ENCODE peak calls at places on chromosomes 7 and 10, in five cellular contexts. H is psoas muscle, C is MM.1S, N is AG04450, E is lower lobe of right lung. L is an unnamed sample.

GRCh38 chr10:77084431-77085144 is 553.0 kb downstream of the KCNMA1 start:
- DNase-seq in H (peak; percentile 60), E (no peak), N (no peak), C (no peak), L (no peak)

GRCh38 chr10:66637273-66638036 is 288.4 kb upstream of the LRRTM3 start:
- DNase-seq in E (no peak), H (peak; percentile 50), C (no peak), N (no peak), L (no peak)

GRCh38 chr10:17026686-17027485 is 102.7 kb downstream of the CUBN start:
- DNase-seq in N (no peak), E (no peak), C (no peak), H (no peak), L (peak; percentile 44)

GRCh38 chr7:90955641-90956207 is 308.5 kb upstream of the FZD1 start:
- DNase-seq in N (no peak), H (no peak), C (no peak), E (no peak), L (no peak)

GRCh38 chr7:152523916-152524315 is 88.1 kb upstream of the KMT2C start:
- DNase-seq in C (no peak), N (no peak), E (no peak), H (no peak), L (no peak)

GRCh38 chr7:117698018-117698417 is 175.2 kb downstream of the CTTNBP2 start:
- DNase-seq in E (no peak), N (no peak), C (no peak), H (no peak), L (no peak)

GRCh38 chr7:15920953-15921352 is 234.5 kb upstream of the MEOX2 start:
- DNase-seq in N (no peak), E (no peak), H (no peak), C (no peak), L (no peak)

GRCh38 chr7:158394936-158395335 is 192.7 kb downstream of the PTPRN2 start:
- DNase-seq in E (peak; percentile 62), N (no peak), H (no peak), C (peak; percentile 42), L (peak; percentile 19)

GRCh38 chr7:19530261-19530660 is 178.6 kb downstream of the POLR1F start:
- DNase-seq in H (no peak), E (no peak), N (no peak), C (no peak), L (no peak)

GRCh38 chr7:78172138-78172887 is 373.7 kb downstream of the PHTF2 start:
- DNase-seq in N (no peak), E (no peak), C (no peak), H (no peak), L (no peak)

GRCh38 chr10:93566435-93567276 is at the start of gene FFAR4:
- DNase-seq in N (no peak), H (peak; percentile 67), C (no peak), E (peak; percentile 80), L (no peak)

GRCh38 chr7:77903597-77903996 is 105.0 kb downstream of the PHTF2 start:
- DNase-seq in N (no peak), E (no peak), H (peak; percentile 70), C (no peak), L (no peak)

GRCh38 chr7:36348771-36349170 is 40.9 kb upstream of the ANLN start:
- DNase-seq in H (no peak), E (no peak), N (no peak), C (no peak), L (no peak)

GRCh38 chr10:115942106-115942505 is 330.9 kb downstream of the GFRA1 start:
- DNase-seq in H (no peak), C (no peak), E (no peak), N (no peak), L (no peak)

GRCh38 chr10:33635967-33636366 is 301.5 kb upstream of the NRP1 start:
- DNase-seq in H (no peak), N (no peak), E (no peak), C (no peak), L (no peak)

GRCh38 chr7:2011266-2012043 is 221.3 kb downstream of the MAD1L1 start:
- DNase-seq in H (peak; percentile 48), E (peak; percentile 46), N (no peak), C (no peak), L (no peak)

GRCh38 chr10:119450606-119451304 is 91.8 kb downstream of the RGS10 start:
- DNase-seq in H (no peak), E (peak; percentile 37), N (no peak), C (no peak), L (no peak)

GRCh38 chr7:29194206-29194593 is 375 bp upstream of the CHN2 start:
- DNase-seq in E (peak; percentile 54), N (no peak), H (no peak), C (no peak), L (no peak)

GRCh38 chr10:103888113-103888841 is 29.7 kb downstream of the STN1 start:
- DNase-seq in E (no peak), C (peak; percentile 45), H (peak; percentile 91), N (peak; percentile 73), L (no peak)

GRCh38 chr7:6614941-6615737 is at the start of gene ZNF853:
- DNase-seq in E (no peak), C (no peak), H (no peak), N (no peak), L (peak; percentile 22)

GRCh38 chr10:126749030-126749655 is 78.7 kb upstream of the C10orf90 start:
- DNase-seq in C (peak; percentile 58), H (peak; percentile 77), E (peak; percentile 74), N (peak; percentile 58), L (peak; percentile 44)

GRCh38 chr7:28005075-28005847 is 175.3 kb downstream of the JAZF1 start:
- DNase-seq in C (no peak), H (peak; percentile 84), N (no peak), E (no peak), L (no peak)

DNA sequence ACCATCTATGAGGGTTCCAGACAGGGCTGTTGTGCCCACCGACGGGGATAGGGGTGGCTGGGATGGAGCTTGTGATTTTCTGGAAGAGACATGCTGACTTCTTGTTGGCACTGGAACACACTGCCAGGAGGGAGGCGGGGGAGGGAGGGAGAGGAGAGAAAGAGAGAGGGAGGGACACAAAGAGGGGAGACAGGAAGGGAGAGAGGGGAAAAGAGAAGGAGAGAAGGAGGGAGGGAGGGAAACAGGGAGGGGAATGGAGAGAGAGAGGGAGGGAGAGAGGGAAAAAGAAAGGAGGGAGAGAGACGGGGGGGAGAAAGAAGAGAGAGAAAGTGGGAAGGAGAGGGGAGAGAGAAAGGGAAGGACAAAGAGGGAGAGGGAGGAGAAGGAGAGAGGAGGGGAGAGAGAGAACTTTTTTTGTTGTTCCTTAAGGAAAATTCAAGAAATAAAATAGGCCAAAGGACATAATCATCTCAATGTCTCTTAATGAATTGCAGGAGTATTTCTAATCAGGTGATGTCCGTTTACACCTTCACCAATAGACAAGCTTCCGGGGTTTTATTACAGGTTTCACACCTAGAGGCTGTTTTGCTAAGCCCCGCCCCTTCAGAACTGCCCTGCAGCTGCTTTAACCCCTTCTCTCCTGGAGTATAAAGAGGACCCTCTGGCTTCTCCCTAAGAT is 82.2 kb upstream of the GTF2IRD1 start:
- DNase-seq in H (no peak), E (no peak), N (no peak), C (peak; percentile 85), L (no peak)
- H3K27me3 ChIP-seq in H (peaks cover 1% of the 10 kb centered on the region), E (no peaks in the 10 kb centered on the region), N (no peaks in the 10 kb centered on the region), C (no peaks in the 10 kb centered on the region), L (no peaks in the 10 kb centered on the region)

DNA sequence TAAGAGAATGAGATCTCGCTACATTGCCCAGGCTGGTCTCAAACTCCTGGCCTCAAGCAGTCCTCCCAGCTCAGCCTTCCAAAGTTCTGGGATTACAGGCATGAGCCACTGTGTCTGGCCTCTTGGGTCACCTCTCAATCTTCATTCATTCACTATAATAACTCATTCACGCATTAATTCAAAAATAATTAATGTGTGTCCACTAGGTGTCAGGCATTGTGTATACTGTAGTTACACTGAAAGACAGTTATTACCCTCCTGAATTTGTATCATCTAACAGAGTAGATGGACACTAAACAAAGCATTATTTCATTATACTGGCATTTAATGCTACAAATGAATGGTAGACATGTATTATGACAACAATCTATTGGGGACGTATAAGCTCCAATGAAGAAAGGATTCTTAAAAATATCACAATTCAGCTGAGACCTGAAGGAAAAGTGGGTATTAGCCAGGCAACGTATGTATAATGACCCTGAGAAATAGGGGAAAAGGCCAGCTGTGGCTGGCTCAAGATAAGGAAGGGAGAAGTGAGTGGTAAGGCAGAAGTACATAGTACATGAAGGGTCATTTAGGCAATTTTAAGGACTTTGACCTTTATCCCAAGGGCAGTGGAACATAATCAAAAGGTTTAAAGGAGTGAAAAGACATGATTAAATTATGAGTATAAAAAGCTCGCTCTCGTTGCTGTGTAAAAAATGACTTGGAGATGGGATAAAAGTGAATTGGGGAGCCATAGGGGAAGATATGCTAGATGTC is 150.7 kb downstream of the BTAF1 start:
- DNase-seq in E (no peak), H (no peak), N (no peak), C (peak; percentile 46), L (no peak)
- TF ChIP-seq CTCF in E (no peak), H (peak; percentile 13), N (peak; percentile 21), C (peak; percentile 27), L (no peak)

DNA sequence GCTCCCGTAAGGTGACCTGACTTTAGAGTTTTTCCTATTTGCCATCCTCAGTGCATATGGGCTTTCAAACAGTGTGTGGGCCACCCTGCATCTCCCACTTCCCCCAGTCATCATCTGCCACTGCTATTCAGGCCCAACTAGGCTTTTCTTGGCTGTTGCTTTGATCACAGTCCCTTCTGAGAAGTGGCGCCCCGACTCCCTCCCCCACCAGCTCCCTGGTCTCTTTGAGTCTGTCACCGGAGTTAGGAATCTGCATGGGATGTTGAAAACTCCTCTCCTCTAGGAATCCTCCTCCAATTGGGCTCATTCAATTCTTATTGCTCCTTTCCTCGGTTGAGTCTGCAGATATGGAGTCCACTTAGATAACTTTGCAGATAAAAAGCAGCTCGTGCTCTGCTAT is 32.1 kb downstream of the HIF1AN start:
- DNase-seq in E (no peak), N (no peak), C (no peak), H (no peak), L (peak; percentile 10)
- H3K27me3 ChIP-seq in E (peaks cover 80% of the 10 kb centered on the region), N (peaks cover 70% of the 10 kb centered on the region), C (peaks cover 32% of the 10 kb centered on the region), H (peaks cover 24% of the 10 kb centered on the region), L (peaks cover 51% of the 10 kb centered on the region)

GRCh38 chr7:122887198-122887597 is 938 bp upstream of the CADPS2 start:
- DNase-seq in C (peak; percentile 91), E (peak; percentile 67), N (no peak), H (peak; percentile 61), L (no peak)

GRCh38 chr7:122887848-122888247 is 1.6 kb upstream of the CADPS2 start:
- DNase-seq in N (no peak), E (no peak), H (no peak), C (no peak), L (no peak)

GRCh38 chr7:122884186-122884585 is 2.1 kb downstream of the CADPS2 start:
- DNase-seq in H (no peak), E (no peak), C (no peak), N (no peak), L (no peak)

GRCh38 chr7:122886357-122887081 is at the start of gene CADPS2:
- DNase-seq in H (peak; percentile 88), E (peak; percentile 92), N (peak; percentile 2), C (peak; percentile 98), L (no peak)

DNA sequence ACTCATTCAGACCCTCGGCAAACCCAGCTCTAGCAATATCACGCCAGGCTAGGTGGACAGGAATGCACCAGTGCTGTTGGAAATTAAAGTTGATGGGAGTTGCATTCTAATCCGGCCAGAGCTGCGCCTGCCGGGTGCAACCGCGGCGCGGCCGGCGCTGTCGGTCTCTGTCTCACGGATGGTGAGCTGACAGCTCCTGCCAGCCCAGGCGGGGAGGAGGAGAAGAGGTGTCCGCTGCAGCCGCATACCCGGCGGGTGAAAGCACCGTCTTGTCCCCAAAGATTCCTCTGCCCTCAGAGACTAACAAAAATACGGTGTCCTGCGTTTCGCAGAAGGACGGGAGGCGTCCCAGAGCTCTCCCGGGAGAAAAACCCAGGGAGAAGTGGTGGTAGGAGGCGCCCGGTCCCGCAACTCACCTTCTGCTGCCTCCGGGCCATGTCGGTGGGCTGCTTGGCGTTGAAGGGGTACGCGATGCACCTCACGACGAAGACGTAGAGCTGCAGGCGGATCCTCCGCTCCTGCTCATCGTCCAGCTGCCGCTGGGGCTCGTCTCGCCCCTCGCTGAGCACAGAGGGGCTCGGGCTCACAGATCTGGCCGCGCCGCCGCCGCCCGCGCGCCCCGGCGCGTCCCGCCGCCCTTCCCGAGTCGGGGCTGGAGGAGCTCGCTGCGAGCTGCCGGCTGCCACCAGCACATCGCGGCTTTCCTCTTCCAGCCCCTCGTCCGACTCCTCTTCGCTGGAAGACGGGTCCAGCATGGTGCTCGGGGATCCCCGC is 490 bp downstream of the CADPS2 start:
- DNase-seq in C (peak; percentile 85), N (no peak), H (peak; percentile 63), E (peak; percentile 45), L (no peak)
- TF ChIP-seq CTCF in C (peak; percentile 39), N (no peak), H (no peak), E (peak; percentile 10), L (no peak)

L was measured in CD4-positive, alpha-beta T cell.